ENCODE peak calls at places on chromosomes 12 and 14, in eight cellular contexts. X, O, G, M, K, A, Y and H are unnamed samples.

GRCh38 chr12:122123761-122124145 is 45.2 kb downstream of the MLXIP start:
- DNase-seq in O (no peak), Y (no peak), M (no peak), K (no peak), G (no peak), A (no peak), X (no peak), H (no peak)

GRCh38 chr14:23550131-23550826 is 1.3 kb downstream of the ZFHX2 start:
- DNase-seq in Y (no peak), G (no peak), K (no peak), M (no peak), O (no peak), X (no peak), A (no peak), H (no peak)

GRCh38 chr12:113683566-113683965 is 211.9 kb upstream of the LHX5 start:
- DNase-seq in X (no peak), K (no peak), M (no peak), G (no peak), O (no peak), A (no peak), Y (no peak), H (no peak)

GRCh38 chr12:57604454-57605307 is at the start of gene DTX3:
- DNase-seq in M (peak), O (peak), G (peak), Y (peak), K (no peak), X (peak), A (no peak), H (no peak)

GRCh38 chr14:42378274-42378673 is 771.6 kb downstream of the LRFN5 start:
- DNase-seq in M (no peak), X (no peak), Y (no peak), O (no peak), G (no peak), K (no peak), A (no peak), H (no peak)

GRCh38 chr12:58541300-58541690 is 379.0 kb downstream of the LRIG3 start:
- DNase-seq in Y (peak), A (no peak), K (peak), G (no peak), M (no peak), X (no peak), O (no peak), H (no peak)

GRCh38 chr12:49750027-49750977 is 8.9 kb downstream of the TMBIM6 start:
- DNase-seq in K (no peak), M (no peak), O (no peak), A (no peak), Y (peak), X (no peak), G (no peak), H (peak)

GRCh38 chr12:117119592-117120198 is 20.5 kb upstream of the TESC start:
- DNase-seq in Y (no peak), G (no peak), O (peak), K (peak), X (peak), A (no peak), M (peak), H (no peak)

GRCh38 chr14:20998139-20998538 is 954 bp upstream of the SLC39A2 start:
- DNase-seq in X (no peak), G (no peak), Y (no peak), M (no peak), A (no peak), O (no peak), K (no peak), H (no peak)

GRCh38 chr12:57989837-57990236 is 48.5 kb downstream of the ATP23 start:
- DNase-seq in X (no peak), Y (no peak), O (no peak), M (no peak), A (no peak), G (no peak), K (no peak), H (no peak)

GRCh38 chr12:115922952-115923564 is 354.4 kb downstream of the MED13L start:
- DNase-seq in A (no peak), K (no peak), O (no peak), G (no peak), X (peak), M (no peak), Y (no peak), H (no peak)

GRCh38 chr12:67991158-67991557 is 1.9 kb downstream of the IFNG-AS1 start:
- DNase-seq in Y (no peak), X (no peak), A (no peak), K (no peak), M (no peak), G (no peak), O (no peak), H (no peak)

GRCh38 chr12:9064201-9064814 is 51.4 kb downstream of the A2M start:
- DNase-seq in O (peak), A (peak), K (peak), X (peak), M (peak), G (peak), Y (peak), H (peak)

GRCh38 chr14:105315211-105315721 is 718 bp downstream of the PACS2 start:
- DNase-seq in O (no peak), G (no peak), K (peak), A (no peak), M (no peak), Y (peak), X (peak), H (no peak)

GRCh38 chr12:123761841-123762714 is at the start of gene DNAH10:
- DNase-seq in K (peak), A (peak), Y (peak), O (no peak), M (no peak), X (no peak), G (peak), H (no peak)

GRCh38 chr14:57487771-57488170 is 5.9 kb downstream of the CCDC198 start:
- DNase-seq in A (no peak), K (no peak), X (no peak), M (no peak), Y (no peak), G (no peak), O (no peak), H (no peak)

GRCh38 chr12:26431211-26431610 is 235.8 kb downstream of the SSPN start:
- DNase-seq in Y (no peak), X (no peak), G (no peak), K (peak), O (no peak), A (no peak), M (no peak), H (no peak)

GRCh38 chr12:67669925-67670631 is 21.5 kb downstream of the DYRK2 start:
- DNase-seq in Y (no peak), O (no peak), X (no peak), K (peak), A (no peak), G (no peak), M (no peak), H (no peak)

GRCh38 chr14:89674906-89675305 is 257.9 kb upstream of the FOXN3 start:
- DNase-seq in M (no peak), G (no peak), O (no peak), Y (no peak), K (no peak), A (no peak), X (no peak), H (no peak)

GRCh38 chr14:95953111-95953724 is 76.6 kb downstream of the TUNAR start:
- DNase-seq in O (no peak), M (no peak), G (no peak), Y (no peak), X (no peak), K (no peak), A (no peak), H (no peak)

GRCh38 chr12:131896811-131897270 is 2.4 kb downstream of the ULK1 start:
- DNase-seq in A (no peak), K (no peak), O (peak), M (no peak), X (no peak), Y (no peak), G (peak), H (no peak)

GRCh38 chr12:131713349-131713748 is 2.5 kb downstream of the SFSWAP start:
- DNase-seq in K (no peak), A (no peak), Y (no peak), M (no peak), G (no peak), O (no peak), X (no peak), H (no peak)

GRCh38 chr14:22900088-22900799 is 17.2 kb downstream of the REM2 start:
- DNase-seq in M (no peak), A (no peak), X (peak), K (peak), Y (peak), O (no peak), G (no peak), H (no peak)

GRCh38 chr12:104673294-104674062 is 216.7 kb downstream of the CHST11 start:
- DNase-seq in K (no peak), X (no peak), Y (no peak), G (no peak), A (no peak), O (no peak), M (no peak), H (no peak)

GRCh38 chr14:104286496-104286895 is 148.1 kb downstream of the KIF26A start:
- DNase-seq in A (no peak), X (no peak), G (peak), M (no peak), K (no peak), O (peak), Y (no peak), H (no peak)

GRCh38 chr12:6779667-6780459 is 7.5 kb downstream of the LAG3 start:
- DNase-seq in M (no peak), Y (no peak), K (no peak), O (no peak), X (no peak), G (no peak), A (no peak), H (no peak)

GRCh38 chr14:52583544-52583943 is 30.9 kb downstream of the GPR137C start:
- DNase-seq in K (no peak), M (no peak), A (no peak), X (no peak), Y (no peak), G (no peak), O (no peak), H (no peak)

GRCh38 chr12:111310076-111310870 is 58.6 kb downstream of the PHETA1 start:
- DNase-seq in M (no peak), Y (no peak), X (no peak), G (no peak), A (no peak), O (no peak), K (no peak), H (no peak)

GRCh38 chr14:42437809-42438208 is 831.1 kb downstream of the LRFN5 start:
- DNase-seq in O (no peak), A (no peak), M (no peak), Y (no peak), G (no peak), X (no peak), K (no peak), H (no peak)

GRCh38 chr12:55850893-55851292 is 8.2 kb upstream of the MMP19 start:
- DNase-seq in M (no peak), O (no peak), K (no peak), X (no peak), G (no peak), Y (no peak), A (no peak), H (no peak)

DNA sequence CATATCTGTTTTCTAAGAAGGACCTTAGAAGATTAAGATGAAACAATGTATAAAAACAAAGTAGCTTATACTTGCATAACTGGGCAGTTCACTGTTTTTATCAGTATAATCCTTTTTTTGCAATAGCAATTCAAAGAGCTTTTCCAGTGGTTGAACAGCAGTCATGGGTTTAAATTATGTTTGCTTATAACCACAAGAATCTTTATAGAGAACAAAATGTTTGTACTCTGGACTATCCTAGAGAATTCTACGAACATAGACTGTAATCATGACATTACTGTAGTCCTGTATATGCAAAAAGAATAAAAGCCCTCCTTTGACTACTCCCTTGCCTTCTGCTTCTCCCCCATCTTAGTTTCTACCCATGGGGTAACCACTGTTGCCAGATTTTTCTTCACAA is 5.7 kb downstream of the FAM177A1 start:
- DNase-seq in Y (no peak), X (no peak), M (no peak), G (no peak), K (peak), A (no peak), O (no peak), H (no peak)
- H3K27ac ChIP-seq in Y (no peak), X (peak), M (no peak), G (no peak), K (no peak), A (no peak), O (no peak), H (peak)

DNA sequence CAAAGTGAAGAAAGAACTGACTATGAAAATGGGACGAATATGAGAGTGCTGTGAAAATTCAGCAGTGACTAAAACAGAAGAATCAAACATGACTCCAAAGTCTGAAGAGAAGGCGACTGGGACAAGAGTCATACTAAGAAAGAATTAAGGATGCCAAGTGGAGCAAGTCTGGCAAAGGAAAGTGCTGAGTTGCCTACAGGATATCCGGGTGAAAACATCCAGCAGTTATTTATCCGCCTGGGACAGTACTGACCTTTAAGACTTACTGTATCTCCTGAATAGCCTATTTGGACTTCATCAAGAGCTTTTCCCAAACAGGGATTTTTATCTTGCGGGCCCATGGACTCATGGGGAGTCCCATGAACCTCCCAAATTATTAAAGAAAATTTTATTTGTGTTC is 41.1 kb downstream of the KICS2 start:
- DNase-seq in G (no peak), K (peak), Y (peak), M (no peak), A (no peak), X (no peak), O (no peak), H (peak)
- H3K27ac ChIP-seq in G (no peak), K (peak), Y (peak), M (peak), A (no peak), X (peak), O (peak), H (peak)

GRCh38 chr14:34461334-34462131 is 507 bp downstream of the SPTSSA start:
- DNase-seq in O (peak), X (peak), K (no peak), Y (peak), G (peak), M (peak), A (peak), H (no peak)

GRCh38 chr14:34465069-34465859 is 3.2 kb upstream of the SPTSSA start:
- DNase-seq in K (peak), X (no peak), A (no peak), G (no peak), M (no peak), Y (peak), O (no peak), H (no peak)

GRCh38 chr14:34462132-34462893 is at the start of gene SPTSSA:
- DNase-seq in Y (peak), G (peak), O (peak), X (peak), A (peak), K (peak), M (peak), H (peak)

GRCh38 chr14:34460841-34461240 is 1.2 kb downstream of the SPTSSA start:
- DNase-seq in X (no peak), A (no peak), Y (peak), K (peak), M (no peak), O (no peak), G (no peak), H (no peak)

DNA sequence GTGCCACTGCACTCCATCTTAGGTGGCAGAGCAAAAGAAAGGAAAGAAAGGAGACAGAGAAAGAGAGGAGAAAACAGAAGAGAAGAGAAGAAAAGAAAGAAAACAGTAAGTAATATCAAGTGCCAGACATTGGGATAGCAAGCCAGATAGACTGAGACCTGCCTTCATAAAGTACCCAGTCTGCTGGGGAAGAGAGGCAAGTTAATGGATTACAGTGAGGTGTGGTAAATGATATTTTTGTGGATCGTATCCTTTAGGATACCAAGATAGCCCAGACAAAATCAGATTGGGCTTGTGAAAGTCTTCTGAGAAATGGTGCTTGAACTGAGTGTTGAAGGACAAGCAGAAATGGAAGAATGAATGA is 1.5 kb upstream of the SPTSSA start:
- DNase-seq in A (no peak), G (no peak), X (no peak), O (no peak), K (no peak), M (no peak), Y (no peak), H (no peak)
- H3K27ac ChIP-seq in A (no peak), G (no peak), X (no peak), O (no peak), K (no peak), M (no peak), Y (no peak), H (no peak)

GRCh38 chr14:99552021-99552553 is 51.9 kb downstream of the CCDC85C start:
- DNase-seq in X (no peak), Y (no peak), M (no peak), O (no peak), A (no peak), K (no peak), G (no peak), H (no peak)
- H3K27ac ChIP-seq in X (no peak), Y (no peak), M (no peak), O (peak), A (no peak), K (no peak), G (no peak), H (no peak)

DNA sequence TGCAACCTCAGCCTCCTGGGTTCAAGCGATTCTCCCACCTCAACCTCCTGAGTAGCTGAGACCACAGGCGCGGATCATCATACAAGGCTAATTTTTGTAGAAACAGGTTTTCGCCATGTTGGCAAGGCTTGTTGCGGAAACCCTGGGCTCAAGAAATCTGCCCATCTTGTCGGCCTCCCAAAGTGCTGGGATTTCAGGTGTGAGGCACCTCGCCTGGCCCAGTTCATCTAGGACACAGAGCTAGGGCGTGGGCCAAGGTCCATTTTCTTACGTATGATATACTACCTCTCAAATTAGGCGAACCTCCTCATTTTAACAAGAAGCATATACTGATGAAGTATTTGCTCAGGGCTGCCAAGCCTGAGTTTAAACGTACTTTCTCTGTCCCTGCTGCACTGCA is 2.1 kb downstream of the RPS29 start:
- DNase-seq in M (no peak), Y (no peak), K (no peak), O (no peak), X (no peak), A (no peak), G (no peak), H (no peak)
- H3K27ac ChIP-seq in M (no peak), Y (no peak), K (no peak), O (no peak), X (peak), A (peak), G (no peak), H (peak)

DNA sequence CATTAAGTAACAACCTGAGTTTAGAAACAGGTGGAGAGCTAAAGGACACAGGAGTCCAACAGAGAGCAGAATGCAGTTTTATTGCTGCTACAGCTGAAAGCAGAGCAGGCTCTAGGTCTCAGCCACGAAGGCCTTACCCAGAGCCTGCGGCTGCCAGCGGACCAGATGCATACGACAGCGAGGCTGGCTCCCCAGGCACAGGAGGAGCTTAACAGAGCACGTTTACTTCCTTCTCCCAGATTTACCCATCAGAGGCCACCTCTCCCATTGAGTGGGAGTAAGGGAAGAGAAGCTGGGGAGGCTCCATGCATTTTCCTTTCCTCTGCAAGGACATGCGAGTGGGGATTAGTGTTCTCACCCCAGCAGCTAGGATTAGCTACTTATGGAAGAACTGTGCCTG is 22.6 kb downstream of the DYNC1H1 start:
- DNase-seq in K (no peak), X (no peak), M (no peak), Y (no peak), A (no peak), G (no peak), O (no peak), H (no peak)
- H3K27ac ChIP-seq in K (no peak), X (no peak), M (no peak), Y (no peak), A (no peak), G (no peak), O (no peak), H (no peak)

GRCh38 chr12:96912943-96913342 is 5.9 kb downstream of the NEDD1 start:
- DNase-seq in Y (no peak), A (no peak), G (no peak), K (no peak), O (no peak), X (no peak), M (no peak), H (no peak)

GRCh38 chr12:96906849-96907664 is at the start of gene NEDD1:
- DNase-seq in Y (peak), A (peak), K (peak), G (peak), X (peak), M (peak), O (peak), H (no peak)

GRCh38 chr12:96907681-96908163 is 665 bp downstream of the NEDD1 start:
- DNase-seq in A (no peak), O (no peak), Y (peak), X (peak), M (no peak), G (no peak), K (peak), H (no peak)

GRCh38 chr12:96908170-96908675 is 1.2 kb downstream of the NEDD1 start:
- DNase-seq in A (no peak), K (no peak), Y (no peak), X (peak), O (no peak), M (no peak), G (no peak), H (no peak)

DNA sequence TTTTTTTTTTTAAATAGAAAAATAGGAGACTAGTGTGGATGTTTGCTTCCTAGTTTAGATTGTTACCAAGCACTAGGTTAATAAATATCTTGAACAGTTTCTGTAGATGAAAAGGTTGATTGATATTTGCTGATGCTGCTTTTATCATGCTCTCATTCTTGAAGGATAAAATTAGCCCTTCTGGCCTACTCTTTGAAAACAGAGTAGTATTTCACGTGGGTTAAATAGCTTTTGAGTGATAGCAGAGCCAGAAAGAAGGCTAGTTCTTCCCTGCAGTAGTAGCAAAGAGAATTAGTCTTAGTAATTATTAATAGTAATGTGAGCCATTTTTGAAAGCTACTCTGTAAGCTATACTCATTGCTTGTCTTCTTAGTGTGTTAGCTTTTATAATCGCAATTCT is 5.2 kb downstream of the NEDD1 start:
- DNase-seq in G (no peak), K (no peak), A (no peak), M (no peak), O (no peak), X (no peak), Y (no peak), H (no peak)
- H3K27ac ChIP-seq in G (no peak), K (no peak), A (no peak), M (no peak), O (no peak), X (no peak), Y (no peak), H (no peak)